ENCODE peak calls at places on chromosomes 3 and 15, in five cellular contexts. One of them, this sample, is unnamed.

GRCh38 chr3:88785841-88786240 is 321.6 kb upstream of the EPHA3 start:
- DNase-seq in ELR: no peak
- DNase-seq in fibroblast of the aortic adventitia: no peak
- DNase-seq in HT1080: no peak
- DNase-seq in stimulated activated CD4-positive, alpha-beta T cell treated with anti-CD3 and anti-CD28 coated beads, Interleukin-2, amount 100 ng/mL, for 48 hours: no peak
- DNase-seq in this sample: peak; percentile 63

GRCh38 chr3:148106062-148106461 is 591.6 kb upstream of the AGTR1 start:
- DNase-seq in ELR: peak; percentile 62
- DNase-seq in fibroblast of the aortic adventitia: peak; percentile 43
- DNase-seq in HT1080: no peak
- DNase-seq in stimulated activated CD4-positive, alpha-beta T cell treated with anti-CD3 and anti-CD28 coated beads, Interleukin-2, amount 100 ng/mL, for 48 hours: no peak
- DNase-seq in this sample: no peak

GRCh38 chr3:106247902-106248684 is 379.3 kb upstream of the CBLB start:
- DNase-seq in ELR: no peak
- DNase-seq in fibroblast of the aortic adventitia: peak; percentile 7
- DNase-seq in HT1080: no peak
- DNase-seq in stimulated activated CD4-positive, alpha-beta T cell treated with anti-CD3 and anti-CD28 coated beads, Interleukin-2, amount 100 ng/mL, for 48 hours: no peak
- DNase-seq in this sample: no peak

GRCh38 chr3:94115482-94115881 is 52.6 kb downstream of the NSUN3 start:
- DNase-seq in ELR: peak; percentile 53
- DNase-seq in fibroblast of the aortic adventitia: peak; percentile 62
- DNase-seq in HT1080: peak; percentile 58
- DNase-seq in stimulated activated CD4-positive, alpha-beta T cell treated with anti-CD3 and anti-CD28 coated beads, Interleukin-2, amount 100 ng/mL, for 48 hours: no peak
- DNase-seq in this sample: peak; percentile 46

GRCh38 chr3:32460031-32460749 is 42.5 kb downstream of the CMTM6 start:
- DNase-seq in ELR: no peak
- DNase-seq in fibroblast of the aortic adventitia: no peak
- DNase-seq in HT1080: no peak
- DNase-seq in stimulated activated CD4-positive, alpha-beta T cell treated with anti-CD3 and anti-CD28 coated beads, Interleukin-2, amount 100 ng/mL, for 48 hours: peak; percentile 44
- DNase-seq in this sample: peak; percentile 58

GRCh38 chr3:45034612-45035252 is 8.6 kb downstream of the CLEC3B start:
- DNase-seq in ELR: peak; percentile 24
- DNase-seq in fibroblast of the aortic adventitia: no peak
- DNase-seq in HT1080: peak; percentile 40
- DNase-seq in stimulated activated CD4-positive, alpha-beta T cell treated with anti-CD3 and anti-CD28 coated beads, Interleukin-2, amount 100 ng/mL, for 48 hours: no peak
- DNase-seq in this sample: no peak

GRCh38 chr3:69696365-69696764 is 42.9 kb upstream of the MITF start:
- DNase-seq in ELR: no peak
- DNase-seq in fibroblast of the aortic adventitia: no peak
- DNase-seq in HT1080: no peak
- DNase-seq in stimulated activated CD4-positive, alpha-beta T cell treated with anti-CD3 and anti-CD28 coated beads, Interleukin-2, amount 100 ng/mL, for 48 hours: no peak
- DNase-seq in this sample: no peak

GRCh38 chr3:48538451-48538850 is 18.2 kb downstream of the PFKFB4 start:
- DNase-seq in ELR: no peak
- DNase-seq in fibroblast of the aortic adventitia: no peak
- DNase-seq in HT1080: no peak
- DNase-seq in stimulated activated CD4-positive, alpha-beta T cell treated with anti-CD3 and anti-CD28 coated beads, Interleukin-2, amount 100 ng/mL, for 48 hours: no peak
- DNase-seq in this sample: no peak

GRCh38 chr15:63243101-63243500 is 34.3 kb upstream of the APH1B start:
- DNase-seq in ELR: no peak
- DNase-seq in fibroblast of the aortic adventitia: peak; percentile 92
- DNase-seq in HT1080: no peak
- DNase-seq in stimulated activated CD4-positive, alpha-beta T cell treated with anti-CD3 and anti-CD28 coated beads, Interleukin-2, amount 100 ng/mL, for 48 hours: no peak
- DNase-seq in this sample: no peak

GRCh38 chr3:72232777-72233176 is 447.8 kb upstream of the PROK2 start:
- DNase-seq in ELR: no peak
- DNase-seq in fibroblast of the aortic adventitia: no peak
- DNase-seq in HT1080: no peak
- DNase-seq in stimulated activated CD4-positive, alpha-beta T cell treated with anti-CD3 and anti-CD28 coated beads, Interleukin-2, amount 100 ng/mL, for 48 hours: no peak
- DNase-seq in this sample: no peak

This sample was measured in bronchial epithelial cell.